ENCODE peak calls at places on chromosomes 1 and 21, in four cellular contexts. Y is EH; M is stimulated activated naive B cell treated with anti-CD40 and anti-IgM and Interleukin-4, amounts not matched to agents 10 μg/mL and 1 μg/mL and 100 μg/mL, for 72 hours; Z is dermis microvascular lymphatic vessel endothelial cell. X is an unnamed sample.

GRCh38 chr1:100578201-100578600 is 40.3 kb downstream of the GPR88 start:
- DNase-seq in Y (peak; percentile 11), M (no peak), Z (no peak), X (no peak)

GRCh38 chr21:44889625-44890337 is 16.3 kb upstream of the PTTG1IP start:
- DNase-seq in Y (no peak), M (no peak), Z (no peak), X (no peak)

GRCh38 chr1:66980745-66981367 is 56.1 kb downstream of the MIER1 start:
- DNase-seq in Y (peak; percentile 11), M (no peak), Z (peak; percentile 43), X (no peak)

GRCh38 chr1:236058141-236058626 is 6.7 kb downstream of the NID1 start:
- DNase-seq in Y (peak; percentile 69), M (no peak), Z (no peak), X (peak; percentile 99)

GRCh38 chr21:45994086-45994661 is 12.6 kb downstream of the COL6A1 start:
- DNase-seq in Y (peak; percentile 32), M (no peak), Z (no peak), X (no peak)

GRCh38 chr1:118716775-118717174 is 271.4 kb downstream of the TBX15 start:
- DNase-seq in Y (peak; percentile 9), M (no peak), Z (no peak), X (no peak)

GRCh38 chr1:56933161-56933560 is 32.7 kb downstream of the C8B start:
- DNase-seq in Y (no peak), M (no peak), Z (no peak), X (no peak)

GRCh38 chr1:207752456-207753132 is 740 bp downstream of the CD46 start:
- DNase-seq in Y (peak; percentile 16), M (peak; percentile 30), Z (peak; percentile 30), X (no peak)

GRCh38 chr1:54538538-54538937 is 9.5 kb upstream of the ACOT11 start:
- DNase-seq in Y (no peak), M (no peak), Z (no peak), X (no peak)

GRCh38 chr1:960371-961131 is at the start of gene KLHL17:
- DNase-seq in Y (peak; percentile 65), M (peak; percentile 75), Z (peak; percentile 65), X (peak; percentile 42)

GRCh38 chr1:54069792-54070548 is 16.6 kb downstream of the TCEANC2 start:
- DNase-seq in Y (peak; percentile 62), M (no peak), Z (peak; percentile 62), X (no peak)

GRCh38 chr1:228185641-228185965 is 20.0 kb downstream of the IBA57 start:
- DNase-seq in Y (no peak), M (no peak), Z (no peak), X (no peak)

GRCh38 chr1:78340006-78340405 is 150.8 kb upstream of the PTGFR start:
- DNase-seq in Y (peak; percentile 92), M (no peak), Z (peak; percentile 56), X (peak; percentile 29)

GRCh38 chr1:150686275-150686674 is 10.7 kb downstream of the GOLPH3L start:
- DNase-seq in Y (no peak), M (no peak), Z (no peak), X (no peak)

GRCh38 chr21:44958471-44959191 is 18.8 kb downstream of the SLX9 start:
- DNase-seq in Y (peak; percentile 68), M (no peak), Z (peak; percentile 96), X (no peak)

GRCh38 chr21:16879479-16879878 is 633.4 kb upstream of the CXADR start:
- DNase-seq in Y (no peak), M (no peak), Z (no peak), X (no peak)

GRCh38 chr21:45818276-45818903 is 163.2 kb upstream of the COL6A1 start:
- DNase-seq in Y (no peak), M (no peak), Z (no peak), X (no peak)

GRCh38 chr1:50774759-50775351 is 185.2 kb downstream of the FAF1 start:
- DNase-seq in Y (peak; percentile 63), M (no peak), Z (peak; percentile 73), X (peak; percentile 36)

GRCh38 chr1:225695578-225696332 is 42.8 kb upstream of the ENAH start:
- DNase-seq in Y (peak; percentile 51), M (no peak), Z (no peak), X (no peak)

GRCh38 chr1:227299238-227299637 is 19.1 kb downstream of the CDC42BPA start:
- DNase-seq in Y (peak; percentile 71), M (no peak), Z (peak; percentile 69), X (no peak)

GRCh38 chr1:93907718-93908117 is 1.5 kb downstream of the GCLM start:
- DNase-seq in Y (peak; percentile 67), M (no peak), Z (peak; percentile 56), X (no peak)

GRCh38 chr1:7315316-7315715 is 455.8 kb upstream of the VAMP3 start:
- DNase-seq in Y (peak; percentile 50), M (no peak), Z (no peak), X (no peak)

GRCh38 chr1:114333670-114334069 is 177.3 kb downstream of the TRIM33 start:
- DNase-seq in Y (no peak), M (no peak), Z (no peak), X (no peak)

GRCh38 chr1:13681921-13682320 is 18.1 kb upstream of the PRDM2 start:
- DNase-seq in Y (no peak), M (no peak), Z (no peak), X (no peak)

GRCh38 chr21:41366522-41367151 is 4.8 kb downstream of the MX2 start:
- DNase-seq in Y (peak; percentile 74), M (no peak), Z (no peak), X (no peak)

GRCh38 chr1:184283999-184284398 is 102.8 kb upstream of the C1orf21 start:
- DNase-seq in Y (peak; percentile 96), M (no peak), Z (no peak), X (no peak)

GRCh38 chr21:31609081-31609480 is 50.4 kb upstream of the SOD1 start:
- DNase-seq in Y (no peak), M (no peak), Z (no peak), X (no peak)

GRCh38 chr1:168483531-168483930 is 60.3 kb downstream of the XCL2 start:
- DNase-seq in Y (peak; percentile 84), M (no peak), Z (no peak), X (no peak)

GRCh38 chr1:212260557-212261342 is 24.5 kb upstream of the PPP2R5A start:
- DNase-seq in Y (no peak), M (no peak), Z (no peak), X (no peak)

GRCh38 chr1:29912413-29912812 is 676.1 kb downstream of the PTPRU start:
- DNase-seq in Y (peak; percentile 55), M (no peak), Z (peak; percentile 65), X (peak; percentile 16)

GRCh38 chr21:39014751-39015150 is 168.5 kb downstream of the PSMG1 start:
- DNase-seq in Y (peak; percentile 97), M (no peak), Z (peak; percentile 28), X (peak; percentile 58)

GRCh38 chr1:31562707-31563360 is 13.5 kb upstream of the TINAGL1 start:
- DNase-seq in Y (peak; percentile 75), M (no peak), Z (peak; percentile 43), X (no peak)

GRCh38 chr1:20440785-20441200 is 45.2 kb downstream of the CAMK2N1 start:
- DNase-seq in Y (peak; percentile 66), M (peak; percentile 24), Z (peak; percentile 54), X (no peak)

GRCh38 chr1:25742316-25742715 is 57.7 kb upstream of the SELENON start:
- DNase-seq in Y (no peak), M (no peak), Z (no peak), X (no peak)

GRCh38 chr1:2953688-2954285 is 67.5 kb upstream of the ACTRT2 start:
- DNase-seq in Y (no peak), M (no peak), Z (no peak), X (no peak)

GRCh38 chr1:202106340-202107284 is 16.1 kb upstream of the GPR37L1 start:
- DNase-seq in Y (no peak), M (no peak), Z (no peak), X (no peak)

GRCh38 chr1:107277022-107277421 is 136.2 kb downstream of the NTNG1 start:
- DNase-seq in Y (peak; percentile 45), M (no peak), Z (peak; percentile 38), X (peak; percentile 73)

GRCh38 chr21:28770867-28771661 is 221.6 kb downstream of the LTN1 start:
- DNase-seq in Y (peak; percentile 82), M (no peak), Z (no peak), X (no peak)

X was measured in foreskin melanocyte.